ENCODE peak calls at places on chromosomes 13 and 19, in six cellular contexts. X is NCI-H1930; O is activated effector memory CD4-positive, alpha-beta T cell treated with anti-CD3 and anti-CD28 coated beads, Interleukin-2, amount 50 U/mL, for 16 hours; P is heart left ventricle; N is left lung; Y is stimulated activated CD4-positive, alpha-beta T cell treated with anti-CD3 and anti-CD28 coated beads, Interleukin-15, amount 100 ng/mL, for 1 hour. B is an unnamed sample.

GRCh38 chr13:108357228-108357627 is 87.7 kb downstream of the TNFSF13B start:
- DNase-seq in X (no peak), O (no peak), P (no peak), N (no peak), Y (no peak), B (no peak)

GRCh38 chr19:33486936-33487793 is 34.4 kb downstream of the PEPD start:
- DNase-seq in X (no peak), O (peak), P (no peak), N (peak), Y (no peak), B (no peak)

GRCh38 chr13:33787051-33787591 is 30.8 kb upstream of the RFC3 start:
- DNase-seq in X (no peak), O (no peak), P (no peak), N (no peak), Y (no peak), B (no peak)

GRCh38 chr13:21047087-21047486 is 14.3 kb downstream of the LATS2 start:
- DNase-seq in X (no peak), O (no peak), P (no peak), N (no peak), Y (no peak), B (no peak)

GRCh38 chr13:102742506-102742905 is 31.1 kb downstream of the TEX30 start:
- DNase-seq in X (no peak), O (no peak), P (no peak), N (no peak), Y (no peak), B (no peak)

GRCh38 chr19:9597027-9597426 is 12.7 kb upstream of the ZNF121 start:
- DNase-seq in X (no peak), O (no peak), P (no peak), N (no peak), Y (no peak), B (no peak)

GRCh38 chr19:38686530-38686888 is 39.1 kb downstream of the ACTN4 start:
- DNase-seq in X (no peak), O (peak), P (no peak), N (no peak), Y (no peak), B (no peak)

GRCh38 chr13:29886446-29886845 is 36.0 kb upstream of the UBL3 start:
- DNase-seq in X (no peak), O (peak), P (no peak), N (no peak), Y (no peak), B (no peak)

GRCh38 chr19:13133241-13133870 is 15.3 kb downstream of the NACC1 start:
- DNase-seq in X (no peak), O (no peak), P (no peak), N (no peak), Y (no peak), B (no peak)

GRCh38 chr13:61383101-61383500 is 32.5 kb downstream of the PCDH20 start:
- DNase-seq in X (no peak), O (no peak), P (no peak), N (no peak), Y (no peak), B (no peak)

GRCh38 chr19:38277549-38277948 is 13.2 kb downstream of the SPINT2 start:
- DNase-seq in X (no peak), O (no peak), P (no peak), N (no peak), Y (no peak), B (no peak)

GRCh38 chr19:49468746-49469447 is 5.1 kb upstream of the FLT3LG start:
- DNase-seq in X (peak), O (peak), P (peak), N (peak), Y (no peak), B (no peak)

GRCh38 chr13:57630661-57631606 is 610 bp upstream of the PCDH17 start:
- DNase-seq in X (no peak), O (peak), P (no peak), N (no peak), Y (no peak), B (no peak)

GRCh38 chr13:30429721-30430694 is 7.7 kb downstream of the UBE2L5 start:
- DNase-seq in X (no peak), O (peak), P (no peak), N (no peak), Y (no peak), B (no peak)

GRCh38 chr13:47337781-47338507 is 441.1 kb upstream of the HTR2A start:
- DNase-seq in X (no peak), O (no peak), P (no peak), N (no peak), Y (no peak), B (no peak)

GRCh38 chr13:106110241-106110855 is 425.1 kb downstream of the EFNB2 start:
- DNase-seq in X (no peak), O (no peak), P (no peak), N (no peak), Y (no peak), B (no peak)

GRCh38 chr13:108470921-108471320 is 158.5 kb upstream of the MYO16 start:
- DNase-seq in X (no peak), O (no peak), P (no peak), N (no peak), Y (no peak), B (no peak)

GRCh38 chr19:53936035-53936434 is 26.7 kb upstream of the CACNG8 start:
- DNase-seq in X (no peak), O (no peak), P (no peak), N (no peak), Y (no peak), B (no peak)

GRCh38 chr19:18147396-18147795 is 5.6 kb upstream of the PIK3R2 start:
- DNase-seq in X (no peak), O (no peak), P (no peak), N (no peak), Y (no peak), B (no peak)

GRCh38 chr19:1066748-1067340 is at the start of gene ARHGAP45:
- DNase-seq in X (no peak), O (peak), P (peak), N (peak), Y (peak), B (no peak)

GRCh38 chr13:74131206-74131605 is 3.0 kb downstream of the KLF12 start:
- DNase-seq in X (no peak), O (no peak), P (no peak), N (no peak), Y (no peak), B (no peak)

GRCh38 chr19:7360393-7360984 is 11.8 kb downstream of the ARHGEF18 start:
- DNase-seq in X (no peak), O (no peak), P (no peak), N (no peak), Y (no peak), B (no peak)

GRCh38 chr13:21216332-21216731 is 39.9 kb downstream of the MRPL57 start:
- DNase-seq in X (no peak), O (no peak), P (no peak), N (no peak), Y (no peak), B (no peak)

GRCh38 chr13:48653074-48654054 is at the start of gene CYSLTR2:
- DNase-seq in X (no peak), O (no peak), P (no peak), N (no peak), Y (no peak), B (peak)

GRCh38 chr13:35838356-35838755 is 292.8 kb downstream of the DCLK1 start:
- DNase-seq in X (no peak), O (no peak), P (no peak), N (no peak), Y (no peak), B (no peak)

GRCh38 chr19:18408053-18408476 is 10.6 kb upstream of the LRRC25 start:
- DNase-seq in X (no peak), O (no peak), P (no peak), N (no peak), Y (no peak), B (no peak)

GRCh38 chr19:47176627-47177090 is 46.0 kb downstream of the SAE1 start:
- DNase-seq in X (no peak), O (peak), P (no peak), N (no peak), Y (no peak), B (no peak)

GRCh38 chr19:19475845-19476828 is 39.2 kb downstream of the TSSK6 start:
- DNase-seq in X (no peak), O (no peak), P (no peak), N (no peak), Y (no peak), B (no peak)

GRCh38 chr19:6061420-6062130 is 48.7 kb downstream of the RFX2 start:
- DNase-seq in X (no peak), O (no peak), P (no peak), N (no peak), Y (no peak), B (no peak)

GRCh38 chr19:3494051-3494450 is 6.4 kb downstream of the DOHH start:
- DNase-seq in X (no peak), O (no peak), P (no peak), N (no peak), Y (peak), B (no peak)